ENCODE peak calls at places on chromosomes 4 and X, in four cellular contexts. V is tibial artery, G is endodermal cell, F is heart left ventricle. I is an unnamed sample.

GRCh38 chr4:156374894-156375293 is 421.2 kb upstream of the CTSO start:
- DNase-seq in G (no peak), V (no peak), F (no peak), I (no peak)

GRCh38 chr4:36411338-36411737 is 129.9 kb downstream of the DTHD1 start:
- DNase-seq in V (no peak), F (no peak), G (no peak), I (no peak)

GRCh38 chrX:69088171-69088938 is 76.9 kb downstream of the PJA1 start:
- DNase-seq in G (peak), F (no peak), V (no peak), I (no peak)

GRCh38 chr4:100591156-100591876 is 73.5 kb upstream of the EMCN start:
- DNase-seq in F (peak), V (no peak), G (no peak), I (no peak)

GRCh38 chrX:69321006-69321655 is 155.9 kb upstream of the PJA1 start:
- DNase-seq in V (no peak), G (no peak), F (no peak), I (peak)

GRCh38 chr4:129092636-129093172 is 635 bp downstream of the SCLT1 start:
- DNase-seq in F (no peak), G (no peak), V (no peak), I (no peak)

GRCh38 chr4:73867783-73868182 is 1.4 kb upstream of the CXCL1 start:
- DNase-seq in F (no peak), G (peak), V (no peak), I (no peak)

GRCh38 chr4:13678186-13678924 is 50.8 kb upstream of the BOD1L1 start:
- DNase-seq in F (no peak), G (no peak), V (no peak), I (no peak)

GRCh38 chr4:141462361-141462760 is 174.0 kb upstream of the IL15 start:
- DNase-seq in V (no peak), F (no peak), G (no peak), I (no peak)

GRCh38 chr4:75696036-75696435 is 22.8 kb upstream of the G3BP2 start:
- DNase-seq in F (no peak), V (no peak), G (no peak), I (no peak)

GRCh38 chr4:8167815-8168214 is 9.2 kb upstream of the ABLIM2 start:
- DNase-seq in G (no peak), F (peak), V (peak), I (no peak)

GRCh38 chr4:80913381-80913780 is 117.1 kb upstream of the BMP3 start:
- DNase-seq in G (no peak), V (no peak), F (no peak), I (no peak)

GRCh38 chr4:8905773-8906667 is 34.4 kb upstream of the HMX1 start:
- DNase-seq in F (no peak), V (peak), G (peak), I (no peak)

GRCh38 chr4:74845834-74846233 is 51.5 kb upstream of the BTC start:
- DNase-seq in F (no peak), V (no peak), G (no peak), I (no peak)

GRCh38 chr4:186725422-186726149 is 1.9 kb upstream of the FAT1 start:
- DNase-seq in G (peak), V (peak), F (peak), I (peak)

GRCh38 chrX:129115104-129115503 is 408.2 kb downstream of the SMARCA1 start:
- DNase-seq in F (no peak), V (no peak), G (peak), I (no peak)

GRCh38 chr4:6471303-6472007 is 959 bp downstream of the PPP2R2C start:
- DNase-seq in F (no peak), V (no peak), G (no peak), I (no peak)

GRCh38 chr4:108072300-108072699 is 82.6 kb downstream of the HADH start:
- DNase-seq in F (no peak), V (no peak), G (no peak), I (no peak)

GRCh38 chr4:173091362-173091761 is 77.2 kb upstream of the GALNT7 start:
- DNase-seq in G (no peak), F (no peak), V (no peak), I (no peak)

GRCh38 chr4:97924341-97924958 is 218.8 kb downstream of the STPG2 start:
- DNase-seq in V (no peak), G (no peak), F (no peak), I (no peak)

GRCh38 chrX:23826653-23827052 is 43.7 kb downstream of the SAT1 start:
- DNase-seq in V (no peak), F (no peak), G (no peak), I (no peak)

GRCh38 chr4:56757270-56757746 is 64.2 kb downstream of the SPINK2 start:
- DNase-seq in V (peak), F (no peak), G (peak), I (no peak)

GRCh38 chr4:55172694-55173287 is 47.4 kb upstream of the KDR start:
- DNase-seq in V (no peak), F (no peak), G (no peak), I (no peak)

GRCh38 chr4:145308598-145308997 is 128.2 kb upstream of the OTUD4 start:
- DNase-seq in V (no peak), F (no peak), G (no peak), I (no peak)

GRCh38 chr4:40216622-40217366 is 20.0 kb downstream of the RHOH start:
- DNase-seq in G (no peak), V (no peak), F (no peak), I (no peak)

GRCh38 chrX:24993887-24994286 is 21.9 kb downstream of the ARX start:
- DNase-seq in V (no peak), F (no peak), G (peak), I (no peak)

DNA sequence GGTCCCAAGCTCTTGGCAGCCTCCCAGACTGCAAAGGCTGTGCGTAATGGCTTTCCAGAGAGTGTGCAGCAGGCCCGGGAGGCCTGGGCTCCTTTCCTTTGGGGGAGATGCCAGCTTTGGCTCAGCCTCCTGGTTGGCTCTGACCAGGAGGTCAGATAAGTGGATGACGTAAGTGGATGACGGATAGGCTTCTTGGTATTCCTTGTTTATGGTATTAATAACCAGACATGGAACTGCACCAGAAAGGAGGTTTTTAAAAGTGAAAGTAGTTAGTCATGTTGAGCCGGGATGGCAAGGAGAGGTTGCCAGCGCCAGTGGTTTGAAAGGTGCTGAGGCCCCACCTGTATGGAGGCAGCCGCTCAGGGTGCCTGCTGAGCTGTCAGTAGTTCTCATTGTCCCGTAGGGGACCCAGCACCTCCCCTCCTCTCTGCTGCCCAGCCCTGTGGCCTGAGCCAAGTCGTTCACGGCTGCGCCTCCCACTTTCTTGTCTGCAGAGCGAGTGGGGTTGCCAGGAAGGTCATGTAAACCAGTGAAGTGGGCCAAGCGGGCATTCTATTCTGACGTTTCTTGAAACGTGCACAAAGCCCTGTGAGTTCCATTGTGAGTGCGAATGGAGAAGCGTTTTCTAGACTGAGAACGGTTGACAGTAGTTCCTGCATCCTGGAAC is 28.7 kb upstream of the STOX2 start:
- DNase-seq in G (no peak), F (peak), V (peak), I (peak)
- H3K4me3 ChIP-seq in G (no peak), F (peak), V (peak), I (peak)

DNA sequence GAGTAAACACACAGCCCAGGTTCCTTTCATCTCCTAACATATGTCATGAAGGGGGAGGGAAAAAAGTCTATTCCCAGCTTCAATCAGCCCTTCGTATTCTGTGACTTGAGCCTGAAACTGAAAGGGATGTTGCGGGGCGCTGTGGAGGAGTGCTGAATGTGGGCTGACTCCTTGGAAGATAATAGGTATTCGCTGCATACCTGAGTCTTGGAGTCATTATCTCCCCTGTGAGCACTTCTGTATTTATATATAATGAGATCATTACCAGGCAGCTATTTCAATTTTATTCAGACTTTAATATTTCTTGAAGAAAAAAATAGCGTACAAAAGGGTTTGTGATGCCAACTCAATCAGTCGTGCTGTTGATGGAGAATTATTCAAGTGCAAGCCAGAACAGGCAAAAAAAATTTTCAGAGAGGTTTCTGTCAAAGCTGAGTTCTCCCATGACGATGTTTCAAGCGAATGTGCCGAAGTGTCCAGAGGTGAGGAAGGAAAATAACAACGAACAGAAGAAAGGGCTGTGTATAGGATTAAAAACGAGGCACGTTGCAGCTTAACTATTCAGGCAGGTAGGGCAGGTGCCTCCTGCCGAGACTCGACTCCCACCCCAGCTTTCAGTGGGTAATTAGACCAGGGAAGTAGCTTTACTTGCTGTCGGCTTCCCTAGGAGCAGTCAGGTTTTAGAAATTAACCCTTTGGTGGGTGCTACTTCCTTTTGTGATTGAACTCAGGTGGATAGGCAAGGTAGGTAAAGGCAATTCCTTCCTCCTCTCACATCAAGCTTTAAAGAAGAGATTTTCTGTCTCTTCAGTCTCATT is 163.7 kb upstream of the NOCT start:
- DNase-seq in V (no peak), G (peak), F (no peak), I (no peak)
- H3K4me3 ChIP-seq in V (no peak), G (peak), F (no peak), I (no peak)

DNA sequence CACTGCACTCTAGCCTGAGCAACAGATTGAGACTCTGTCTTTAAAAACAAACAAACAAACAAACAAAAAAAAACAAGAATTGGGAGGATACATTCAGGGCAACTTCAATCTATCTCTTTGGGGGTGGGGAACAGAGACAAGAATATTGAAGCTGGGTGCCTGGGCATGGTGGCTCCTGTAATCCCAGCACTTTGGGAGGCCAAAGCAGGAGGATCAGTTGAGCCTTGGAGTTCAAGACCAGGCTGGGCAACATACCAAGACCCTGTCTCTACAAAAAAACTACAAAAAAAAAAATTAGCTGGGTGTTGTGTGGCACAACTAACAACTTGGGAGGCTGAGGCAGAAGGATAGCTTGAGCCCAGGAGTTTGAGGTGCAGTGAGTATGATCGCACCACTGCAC is 1.2 kb downstream of the LETM1 start:
- DNase-seq in F (no peak), V (no peak), G (no peak), I (no peak)
- H3K4me3 ChIP-seq in F (peak), V (peak), G (peak), I (peak)

DNA sequence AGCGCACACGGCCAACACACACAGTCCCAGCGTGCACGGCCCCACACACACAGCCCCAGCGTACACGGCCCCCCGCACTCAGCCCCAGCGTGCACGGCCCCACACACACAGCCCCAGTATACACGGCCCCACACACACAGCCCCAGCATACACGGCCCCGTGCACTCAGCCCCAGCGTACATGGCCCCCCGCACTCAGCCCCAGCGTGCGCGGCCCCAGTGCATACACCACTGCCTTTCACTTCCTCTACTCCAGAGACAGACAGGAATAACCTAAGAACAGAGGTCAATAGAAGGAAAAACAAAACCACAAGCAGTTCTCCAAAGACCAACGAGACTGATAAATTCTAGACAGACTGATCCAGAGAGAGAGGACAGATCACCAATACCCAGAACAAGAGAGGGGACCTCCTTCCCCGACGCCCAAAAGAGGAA is 17.1 kb downstream of the GAK start:
- DNase-seq in G (no peak), V (peak), F (no peak), I (no peak)
- H3K4me3 ChIP-seq in G (no peak), V (no peak), F (no peak), I (no peak)

I was measured in right atrium auricular region.